ENCODE peak calls at places on chromosome 3, in ten cellular contexts. O, J, E, Y, D, X, U, B, V and S are unnamed samples.

GRCh38 chr3:40299721-40300335 is 9.7 kb upstream of the EIF1B start:
- DNase-seq in O (peak; percentile 37), J (peak; percentile 66), E (no peak), Y (peak; percentile 82), D (peak; percentile 57), X (no peak), U (no peak), B (no peak), V (no peak), S (peak; percentile 74)

GRCh38 chr3:147361671-147362420 is 44.5 kb downstream of the ZIC4 start:
- DNase-seq in O (peak; percentile 17), J (peak; percentile 14), E (no peak), Y (peak; percentile 41), D (peak; percentile 3), X (peak; percentile 81), U (peak; percentile 31), B (no peak), V (no peak), S (no peak)

GRCh38 chr3:37139567-37140052 is 34.8 kb downstream of the LRRFIP2 start:
- DNase-seq in O (no peak), J (no peak), E (no peak), Y (no peak), D (no peak), X (no peak), U (no peak), B (no peak), V (no peak), S (no peak)

GRCh38 chr3:1971780-1972179 is 126.9 kb upstream of the CNTN4 start:
- DNase-seq in O (no peak), J (no peak), E (no peak), Y (no peak), D (no peak), X (no peak), U (no peak), B (no peak), V (no peak), S (no peak)

GRCh38 chr3:188385295-188385694 is 231.3 kb downstream of the LPP start:
- DNase-seq in O (peak; percentile 85), J (peak; percentile 28), E (peak; percentile 67), Y (no peak), D (no peak), X (no peak), U (no peak), B (no peak), V (no peak), S (peak; percentile 16)

GRCh38 chr3:98744283-98744682 is 18.9 kb upstream of the ST3GAL6 start:
- DNase-seq in O (no peak), J (no peak), E (no peak), Y (no peak), D (no peak), X (no peak), U (no peak), B (no peak), V (no peak), S (no peak)

GRCh38 chr3:8657804-8658311 is 13.3 kb upstream of the SSUH2 start:
- DNase-seq in O (no peak), J (no peak), E (no peak), Y (no peak), D (no peak), X (no peak), U (no peak), B (peak; percentile 57), V (no peak), S (peak; percentile 21)

GRCh38 chr3:149042766-149043386 is 43.5 kb downstream of the HLTF start:
- DNase-seq in O (no peak), J (no peak), E (no peak), Y (peak; percentile 67), D (peak; percentile 69), X (no peak), U (no peak), B (no peak), V (no peak), S (peak; percentile 26)

GRCh38 chr3:187186375-187186774 is 10.9 kb upstream of the RTP1 start:
- DNase-seq in O (no peak), J (no peak), E (no peak), Y (no peak), D (no peak), X (no peak), U (no peak), B (no peak), V (no peak), S (no peak)

GRCh38 chr3:59876533-59877062 is 826.8 kb upstream of the CFAP20DC start:
- DNase-seq in O (no peak), J (no peak), E (no peak), Y (no peak), D (no peak), X (no peak), U (no peak), B (no peak), V (no peak), S (no peak)

GRCh38 chr3:129614927-129615363 is 8.5 kb upstream of the PLXND1 start:
- DNase-seq in O (no peak), J (peak; percentile 71), E (no peak), Y (peak; percentile 50), D (no peak), X (no peak), U (peak; percentile 68), B (peak; percentile 76), V (peak; percentile 74), S (no peak)

GRCh38 chr3:195859061-195859845 is 47.5 kb upstream of the MUC4 start:
- DNase-seq in O (peak; percentile 85), J (peak; percentile 80), E (peak; percentile 73), Y (peak; percentile 70), D (peak; percentile 27), X (peak; percentile 80), U (peak; percentile 82), B (peak; percentile 87), V (peak; percentile 76), S (no peak)

DNA sequence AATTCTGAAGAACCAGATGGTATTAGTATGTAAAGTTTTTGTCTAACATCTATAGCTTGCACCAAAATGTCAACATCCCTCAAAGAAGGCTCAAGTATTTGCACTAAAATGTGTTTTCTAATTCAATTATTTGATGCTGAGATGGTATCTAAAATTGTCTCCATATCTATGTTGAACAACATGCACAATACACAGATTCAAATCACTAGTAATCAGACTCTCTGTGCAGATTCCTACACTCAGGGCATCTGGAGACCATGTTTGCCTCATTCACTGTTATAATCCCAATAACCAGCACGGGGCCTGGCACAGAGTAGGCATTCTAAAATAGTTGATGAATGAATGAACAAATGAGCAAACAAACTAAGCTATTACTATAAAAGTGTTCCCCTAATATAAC is 2.6 kb downstream of the FILIP1L start:
- DNase-seq in O (no peak), J (no peak), E (no peak), Y (no peak), D (no peak), X (no peak), U (no peak), B (no peak), V (no peak), S (no peak)
- H3K36me3 ChIP-seq in O (no peaks in the 10 kb centered on the region), J (no peaks in the 10 kb centered on the region), E (no peaks in the 10 kb centered on the region), Y (no peaks in the 10 kb centered on the region), D (no peaks in the 10 kb centered on the region), X (no peaks in the 10 kb centered on the region), U (no peaks in the 10 kb centered on the region), B (no peaks in the 10 kb centered on the region), V (no peaks in the 10 kb centered on the region), S (no peaks in the 10 kb centered on the region)

GRCh38 chr3:51396401-51396800 is 5.3 kb downstream of the RBM15B start:
- DNase-seq in O (no peak), J (no peak), E (no peak), Y (no peak), D (no peak), X (no peak), U (no peak), B (no peak), V (no peak), S (no peak)
- H3K36me3 ChIP-seq in O (peaks cover 63% of the 10 kb centered on the region), J (peaks cover 61% of the 10 kb centered on the region), E (peaks cover 21% of the 10 kb centered on the region), Y (peaks cover 23% of the 10 kb centered on the region), D (peaks cover 24% of the 10 kb centered on the region), X (peaks cover 14% of the 10 kb centered on the region), U (no peaks in the 10 kb centered on the region), B (peaks cover 69% of the 10 kb centered on the region), V (peaks cover 4% of the 10 kb centered on the region), S (peaks cover 26% of the 10 kb centered on the region)

GRCh38 chr3:169980055-169980454 is 13.4 kb downstream of the SEC62 start:
- DNase-seq in O (peak; percentile 90), J (no peak), E (peak; percentile 44), Y (peak; percentile 77), D (no peak), X (no peak), U (no peak), B (no peak), V (no peak), S (no peak)

DNA sequence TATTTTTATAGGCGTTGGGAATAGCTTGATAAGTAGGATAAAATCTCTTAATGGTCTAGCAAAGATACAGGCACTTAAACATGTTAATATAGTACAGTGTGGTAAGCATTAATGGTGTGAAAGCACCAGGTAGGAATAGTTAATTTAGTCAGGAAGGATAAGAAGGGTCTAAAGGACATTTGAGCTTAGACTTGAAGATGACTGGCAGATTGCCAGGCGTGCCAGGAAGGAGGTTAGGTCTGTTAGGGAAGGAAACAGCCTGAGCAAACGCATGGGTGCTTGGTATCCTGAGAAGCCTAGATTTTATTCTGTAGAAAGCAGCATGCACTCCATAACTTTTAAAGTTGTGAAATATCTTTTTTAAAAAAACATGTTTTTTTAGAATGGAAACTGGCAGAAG is 17.7 kb downstream of the SEC62 start:
- DNase-seq in O (no peak), J (peak; percentile 38), E (no peak), Y (no peak), D (no peak), X (no peak), U (peak; percentile 31), B (no peak), V (no peak), S (no peak)
- H3K36me3 ChIP-seq in O (peaks cover 24% of the 10 kb centered on the region), J (peaks cover 96% of the 10 kb centered on the region), E (peaks cover 76% of the 10 kb centered on the region), Y (peaks cover 86% of the 10 kb centered on the region), D (peaks cover 30% of the 10 kb centered on the region), X (peaks cover 59% of the 10 kb centered on the region), U (no peaks in the 10 kb centered on the region), B (peaks cover 77% of the 10 kb centered on the region), V (no peaks in the 10 kb centered on the region), S (peaks cover 1% of the 10 kb centered on the region)

GRCh38 chr3:122558605-122559004 is 5.5 kb downstream of the PARP9 start:
- DNase-seq in O (no peak), J (peak; percentile 68), E (no peak), Y (no peak), D (no peak), X (no peak), U (no peak), B (no peak), V (no peak), S (no peak)

GRCh38 chr3:122555275-122556071 is 8.6 kb downstream of the PARP9 start:
- DNase-seq in O (no peak), J (no peak), E (no peak), Y (peak; percentile 32), D (peak; percentile 33), X (no peak), U (no peak), B (no peak), V (no peak), S (no peak)

GRCh38 chr3:122553171-122553570 is 10.9 kb downstream of the PARP9 start:
- DNase-seq in O (no peak), J (no peak), E (no peak), Y (no peak), D (no peak), X (no peak), U (no peak), B (no peak), V (no peak), S (no peak)
- H3K36me3 ChIP-seq in O (no peaks in the 10 kb centered on the region), J (peaks cover 84% of the 10 kb centered on the region), E (no peaks in the 10 kb centered on the region), Y (no peaks in the 10 kb centered on the region), D (no peaks in the 10 kb centered on the region), X (no peaks in the 10 kb centered on the region), U (no peaks in the 10 kb centered on the region), B (peaks cover 84% of the 10 kb centered on the region), V (no peaks in the 10 kb centered on the region), S (peaks cover 4% of the 10 kb centered on the region)